ENCODE peak calls at places on chromosomes 13 and 19, in five cellular contexts. I is heart left ventricle; E is lower leg skin; D is GM12891; A is activated CD4-positive, alpha-beta T cell treated with anti-CD3 and anti-CD28 coated beads, Interleukin-2, amount 10 ng/mL, durations not matched to agents 7 days and 5 days. V is an unnamed sample.

GRCh38 chr19:36089847-36090246 is 21.1 kb upstream of the OVOL3 start:
- DNase-seq in I (no peak), A (no peak), E (no peak), D (no peak), V (no peak)

GRCh38 chr19:52778811-52779210 is 7.8 kb downstream of the ZNF600 start:
- DNase-seq in I (no peak), E (no peak), D (no peak), A (peak), V (no peak)

GRCh38 chr13:21435710-21436151 is 23.4 kb downstream of the ZDHHC20 start:
- DNase-seq in I (peak), A (peak), D (peak), E (no peak), V (no peak)

GRCh38 chr13:45209229-45209628 is 8.4 kb upstream of the KCTD4 start:
- DNase-seq in D (no peak), A (no peak), I (no peak), E (no peak), V (no peak)

GRCh38 chr19:34310494-34310981 is 54.5 kb upstream of the GPI start:
- DNase-seq in A (no peak), E (no peak), I (no peak), D (no peak), V (peak)

GRCh38 chr19:23436944-23437343 is 41.7 kb upstream of the ZNF91 start:
- DNase-seq in D (no peak), I (no peak), A (no peak), E (peak), V (no peak)

GRCh38 chr13:20006206-20006605 is 47.7 kb downstream of the ZMYM2 start:
- DNase-seq in D (no peak), E (no peak), I (no peak), A (no peak), V (no peak)

GRCh38 chr13:71056581-71056980 is 810.4 kb downstream of the DACH1 start:
- DNase-seq in A (no peak), D (no peak), I (no peak), E (no peak), V (peak)

GRCh38 chr13:31797154-31797775 is 57.9 kb downstream of the RXFP2 start:
- DNase-seq in A (no peak), D (no peak), I (no peak), E (no peak), V (no peak)

GRCh38 chr13:111515648-111516047 is 195.2 kb downstream of the TEX29 start:
- DNase-seq in I (no peak), A (no peak), D (no peak), E (peak), V (no peak)

GRCh38 chr19:42051166-42052115 is 18.6 kb downstream of the GRIK5 start:
- DNase-seq in D (no peak), E (no peak), A (no peak), I (no peak), V (no peak)

GRCh38 chr13:78852709-78853108 is 193.8 kb upstream of the OBI1 start:
- DNase-seq in A (no peak), I (no peak), D (no peak), E (no peak), V (no peak)

GRCh38 chr13:26377038-26377437 is 123.1 kb downstream of the CDK8 start:
- DNase-seq in E (no peak), D (no peak), I (no peak), A (no peak), V (no peak)

GRCh38 chr13:67518785-67519184 is 288.6 kb upstream of the PCDH9 start:
- DNase-seq in E (no peak), D (no peak), I (no peak), A (no peak), V (no peak)

GRCh38 chr19:799076-799881 is 2.0 kb downstream of the PTBP1 start:
- DNase-seq in A (peak), E (no peak), D (no peak), I (peak), V (no peak)

GRCh38 chr19:17718988-17719711 is at the start of gene MAP1S:
- DNase-seq in D (peak), A (peak), E (peak), I (peak), V (no peak)

GRCh38 chr19:10888421-10888866 is 17.1 kb downstream of the CARM1 start:
- DNase-seq in I (no peak), E (no peak), D (peak), A (no peak), V (no peak)

GRCh38 chr13:20217168-20217567 is 15.0 kb downstream of the GJB6 start:
- DNase-seq in A (no peak), E (no peak), D (no peak), I (no peak), V (no peak)

GRCh38 chr13:44149821-44150220 is 223.8 kb upstream of the SERP2 start:
- DNase-seq in E (no peak), A (no peak), D (no peak), I (no peak), V (no peak)

GRCh38 chr13:20127563-20128458 is 33.0 kb downstream of the GJA3 start:
- DNase-seq in A (peak), I (peak), E (peak), D (no peak), V (no peak)

GRCh38 chr13:83286737-83287136 is 595.5 kb downstream of the SLITRK1 start:
- DNase-seq in I (no peak), E (no peak), A (no peak), D (no peak), V (no peak)

GRCh38 chr19:16073988-16074387 is 2.3 kb upstream of the TPM4 start:
- DNase-seq in D (no peak), I (no peak), A (peak), E (no peak), V (no peak)

GRCh38 chr13:61664821-61665705 is 249.4 kb upstream of the PCDH20 start:
- DNase-seq in I (no peak), E (no peak), D (no peak), A (no peak), V (no peak)

GRCh38 chr19:11052391-11052790 is 36.9 kb upstream of the LDLR start:
- DNase-seq in A (no peak), E (no peak), I (no peak), D (no peak), V (no peak)

GRCh38 chr13:64158910-64159309 is 2743.3 kb upstream of the PCDH20 start:
- DNase-seq in I (no peak), D (no peak), A (no peak), E (no peak), V (no peak)

GRCh38 chr13:54016548-54016947 is 987.9 kb downstream of the OLFM4 start:
- DNase-seq in I (no peak), D (no peak), A (no peak), E (no peak), V (no peak)

GRCh38 chr13:56349866-56350265 is 790.9 kb upstream of the PRR20A start:
- DNase-seq in E (no peak), D (no peak), I (no peak), A (no peak), V (no peak)

GRCh38 chr19:1172353-1173159 is 1.5 kb downstream of the SBNO2 start:
- DNase-seq in D (no peak), A (no peak), I (peak), E (peak), V (no peak)

GRCh38 chr19:15107056-15108010 is at the start of gene SYDE1:
- DNase-seq in A (no peak), E (peak), D (no peak), I (peak), V (no peak)

GRCh38 chr13:39952244-39953233 is 297.1 kb downstream of the COG6 start:
- DNase-seq in A (no peak), I (peak), E (no peak), D (no peak), V (no peak)

GRCh38 chr19:38505958-38506357 is 72.5 kb downstream of the RYR1 start:
- DNase-seq in D (no peak), I (no peak), A (no peak), E (no peak), V (no peak)

GRCh38 chr19:44182145-44182544 is 17.2 kb downstream of the ZNF226 start:
- DNase-seq in I (no peak), D (no peak), A (no peak), E (no peak), V (no peak)

GRCh38 chr13:24911135-24911524 is 147.2 kb downstream of the RNF17 start:
- DNase-seq in E (no peak), A (no peak), D (no peak), I (no peak), V (no peak)

V was measured in NCI-H2081 treated with DMSO at 0.1 percent for 48 hours.